ENCODE peak calls at places on chromosomes 2 and 18, in ten cellular contexts. K is DMS153; G is HuH-7; R is kidney tubule cell; B is activated T-cell treated with anti-CD3 and anti-CD28 coated beads for 1 hour; H is NCI-H2029; Y is mucosa of gallbladder; Q is RWPE1; X is MG63; F is stimulated activated CD4-positive, alpha-beta T cell treated with anti-CD3 and anti-CD28 coated beads, Interleukin-2, amount 100 ng/mL, for 48 hours. P is an unnamed sample.

GRCh38 chr18:23675896-23676295 is 13.2 kb upstream of the ANKRD29 start:
- DNase-seq in K (no peak), G (no peak), R (no peak), B (no peak), H (no peak), Y (no peak), Q (no peak), X (no peak), F (no peak), P (no peak)

GRCh38 chr2:96701636-96702035 is 38.2 kb downstream of the LMAN2L start:
- DNase-seq in K (no peak), G (no peak), R (no peak), B (no peak), H (no peak), Y (no peak), Q (no peak), X (no peak), F (no peak), P (no peak)

GRCh38 chr2:100004959-100005387 is 137.4 kb downstream of the AFF3 start:
- DNase-seq in K (no peak), G (no peak), R (no peak), B (no peak), H (no peak), Y (no peak), Q (no peak), X (no peak), F (no peak), P (no peak)

GRCh38 chr2:60633615-60634014 is 80.2 kb upstream of the BCL11A start:
- DNase-seq in K (peak), G (no peak), R (no peak), B (no peak), H (peak), Y (no peak), Q (no peak), X (no peak), F (no peak), P (peak)

GRCh38 chr2:241154915-241155314 is 4.6 kb downstream of the PPP1R7 start:
- DNase-seq in K (no peak), G (no peak), R (no peak), B (no peak), H (no peak), Y (no peak), Q (no peak), X (no peak), F (peak), P (no peak)

GRCh38 chr18:76496200-76496890 is 1.3 kb upstream of the ZNF516 start:
- DNase-seq in K (peak), G (peak), R (peak), B (peak), H (peak), Y (peak), Q (peak), X (no peak), F (no peak), P (peak)

GRCh38 chr2:45778720-45779171 is 127.3 kb downstream of the PRKCE start:
- DNase-seq in K (no peak), G (peak), R (peak), B (peak), H (peak), Y (peak), Q (peak), X (peak), F (peak), P (no peak)

GRCh38 chr2:70371753-70372152 is 69.9 kb upstream of the FAM136A start:
- DNase-seq in K (no peak), G (no peak), R (peak), B (no peak), H (no peak), Y (no peak), Q (peak), X (no peak), F (no peak), P (no peak)

GRCh38 chr2:237486819-237487448 is at the start of gene MLPH:
- DNase-seq in K (no peak), G (no peak), R (peak), B (no peak), H (peak), Y (peak), Q (peak), X (no peak), F (no peak), P (peak)

GRCh38 chr2:225889452-225889851 is 489.9 kb downstream of the NYAP2 start:
- DNase-seq in K (no peak), G (peak), R (peak), B (no peak), H (peak), Y (peak), Q (peak), X (no peak), F (no peak), P (no peak)

GRCh38 chr18:76685402-76685801 is 137.0 kb upstream of the ZNF236 start:
- DNase-seq in K (no peak), G (no peak), R (no peak), B (no peak), H (no peak), Y (no peak), Q (no peak), X (no peak), F (no peak), P (no peak)

GRCh38 chr2:82395531-82395930 is 2063.5 kb downstream of the SUCLG1 start:
- DNase-seq in K (no peak), G (no peak), R (no peak), B (no peak), H (no peak), Y (no peak), Q (no peak), X (no peak), F (no peak), P (no peak)

GRCh38 chr2:31770718-31771117 is 190.0 kb upstream of the SRD5A2 start:
- DNase-seq in K (no peak), G (no peak), R (no peak), B (no peak), H (no peak), Y (no peak), Q (no peak), X (no peak), F (no peak), P (no peak)